ENCODE peak calls at places on chromosome 3, in seven cellular contexts. D is ovary, W is psoas muscle, T is foreskin fibroblast, G is pancreas, R is Calu3, E is HFFc6. L is an unnamed sample.

GRCh38 chr3:64748244-64748894 is 60.6 kb upstream of the ADAMTS9 start:
- DNase-seq in D (no peak), W (no peak), T (no peak), G (no peak), R (no peak), E (no peak), L (no peak)

GRCh38 chr3:184368804-184369183 is 7.3 kb downstream of the POLR2H start:
- DNase-seq in D (no peak), W (no peak), T (peak), G (no peak), R (no peak), E (peak), L (no peak)

GRCh38 chr3:128452120-128452519 is 14.6 kb downstream of the DNAJB8 start:
- DNase-seq in D (no peak), W (no peak), T (no peak), G (no peak), R (no peak), E (no peak), L (no peak)

GRCh38 chr3:187941848-187942194 is 196.6 kb upstream of the BCL6 start:
- DNase-seq in D (no peak), W (no peak), T (no peak), G (no peak), R (no peak), E (no peak), L (no peak)

GRCh38 chr3:56356820-56357219 is 111.4 kb downstream of the ERC2 start:
- DNase-seq in D (no peak), W (no peak), T (no peak), G (no peak), R (no peak), E (no peak), L (no peak)

GRCh38 chr3:17994167-17994566 is 251.7 kb upstream of the TBC1D5 start:
- DNase-seq in D (no peak), W (no peak), T (no peak), G (no peak), R (no peak), E (no peak), L (no peak)

GRCh38 chr3:23608650-23609049 is 197.1 kb upstream of the UBE2E1 start:
- DNase-seq in D (no peak), W (no peak), T (no peak), G (no peak), R (no peak), E (no peak), L (no peak)

GRCh38 chr3:183975981-183976662 is 41.6 kb downstream of the ABCC5 start:
- DNase-seq in D (no peak), W (no peak), T (peak), G (no peak), R (no peak), E (no peak), L (no peak)

GRCh38 chr3:197501496-197501878 is 54.3 kb downstream of the BDH1 start:
- DNase-seq in D (no peak), W (no peak), T (no peak), G (no peak), R (no peak), E (no peak), L (no peak)

GRCh38 chr3:31431322-31431721 is 101.4 kb upstream of the STT3B start:
- DNase-seq in D (no peak), W (no peak), T (no peak), G (no peak), R (no peak), E (no peak), L (no peak)

GRCh38 chr3:70431906-70432305 is 119.5 kb upstream of the MDFIC2 start:
- DNase-seq in D (no peak), W (no peak), T (peak), G (no peak), R (no peak), E (no peak), L (no peak)

GRCh38 chr3:31295150-31295765 is 237.5 kb upstream of the STT3B start:
- DNase-seq in D (no peak), W (no peak), T (no peak), G (no peak), R (no peak), E (no peak), L (no peak)

GRCh38 chr3:81823882-81824395 is 62.5 kb upstream of the GBE1 start:
- DNase-seq in D (no peak), W (no peak), T (peak), G (no peak), R (no peak), E (no peak), L (no peak)

GRCh38 chr3:11780341-11780740 is 66.3 kb downstream of the TAMM41 start:
- DNase-seq in D (no peak), W (no peak), T (no peak), G (no peak), R (no peak), E (no peak), L (no peak)

GRCh38 chr3:130533247-130533646 is 16.3 kb downstream of the COL6A6 start:
- DNase-seq in D (no peak), W (no peak), T (no peak), G (no peak), R (no peak), E (no peak), L (no peak)

GRCh38 chr3:41715376-41715775 is 246.5 kb downstream of the ULK4 start:
- DNase-seq in D (no peak), W (no peak), T (no peak), G (no peak), R (no peak), E (no peak), L (no peak)

GRCh38 chr3:183193762-183194701 is 31.5 kb upstream of the LAMP3 start:
- DNase-seq in D (no peak), W (no peak), T (peak), G (no peak), R (no peak), E (no peak), L (no peak)

GRCh38 chr3:123297627-123297899 is 95.8 kb downstream of the SEC22A start:
- DNase-seq in D (no peak), W (no peak), T (no peak), G (no peak), R (no peak), E (no peak), L (no peak)
- TF ChIP-seq CTCF in D (no peak), W (no peak), T (no peak), G (no peak), R (no peak), E (peak), L (no peak)

DNA sequence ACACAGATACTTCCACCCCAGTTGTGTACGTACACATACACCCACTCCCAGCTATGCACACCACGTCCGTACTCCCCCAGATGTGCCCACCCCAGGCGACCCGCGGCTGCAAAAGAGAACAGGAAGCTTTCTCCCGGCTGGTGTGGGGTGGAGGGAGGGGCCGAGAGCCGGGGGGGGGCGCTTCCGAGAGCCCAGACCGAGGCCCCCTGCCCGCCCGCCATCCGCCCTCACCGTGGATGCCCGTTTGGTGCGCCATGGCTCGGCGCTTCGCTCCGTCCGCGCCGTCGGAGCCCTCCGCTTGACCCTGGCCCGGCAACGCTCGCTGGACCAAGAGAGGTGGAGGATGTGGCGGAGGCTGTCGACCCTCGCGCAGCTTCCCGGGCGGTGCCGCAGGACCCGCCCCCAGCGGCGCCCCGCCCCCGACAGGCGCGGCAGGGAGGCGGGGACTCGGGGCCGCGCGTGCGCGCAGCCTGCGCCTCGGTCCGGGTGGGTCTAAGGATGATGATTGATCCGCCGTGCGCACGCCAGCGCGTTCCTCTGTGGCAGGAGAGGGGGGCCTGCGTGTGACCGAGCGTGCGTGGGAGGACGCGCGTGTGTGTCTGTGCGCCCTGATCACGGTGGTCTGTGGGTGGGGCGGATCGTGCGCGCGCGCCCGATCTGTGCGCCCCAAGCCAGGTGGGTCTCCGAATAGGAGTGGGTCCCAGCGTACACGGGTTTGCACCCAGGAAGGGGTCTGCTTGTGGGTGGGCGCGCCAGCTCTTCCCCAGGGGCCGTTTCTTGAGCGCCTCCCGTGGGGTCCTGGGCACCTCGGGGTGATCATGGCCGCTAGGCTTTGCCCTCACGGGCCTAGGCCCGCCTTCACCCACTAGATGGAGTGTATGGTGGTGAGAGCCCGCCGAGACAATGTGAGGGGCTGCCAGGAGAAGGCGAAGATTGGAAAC is at the start of gene TWF2:
- DNase-seq in D (peak), W (peak), T (peak), G (peak), R (peak), E (peak), L (no peak)
- TF ChIP-seq CTCF in D (peak), W (peak), T (peak), G (no peak), R (no peak), E (peak), L (peak)

GRCh38 chr3:126993436-126993835 is 10.5 kb downstream of the PLXNA1 start:
- DNase-seq in D (no peak), W (no peak), T (no peak), G (no peak), R (no peak), E (no peak), L (no peak)
- TF ChIP-seq CTCF in D (no peak), W (no peak), T (no peak), G (no peak), R (no peak), E (no peak), L (no peak)

GRCh38 chr3:141302364-141303141 is 65.8 kb upstream of the ZBTB38 start:
- DNase-seq in D (peak), W (no peak), T (peak), G (no peak), R (no peak), E (peak), L (peak)
- TF ChIP-seq CTCF in D (no peak), W (no peak), T (peak), G (no peak), R (no peak), E (peak), L (peak)

DNA sequence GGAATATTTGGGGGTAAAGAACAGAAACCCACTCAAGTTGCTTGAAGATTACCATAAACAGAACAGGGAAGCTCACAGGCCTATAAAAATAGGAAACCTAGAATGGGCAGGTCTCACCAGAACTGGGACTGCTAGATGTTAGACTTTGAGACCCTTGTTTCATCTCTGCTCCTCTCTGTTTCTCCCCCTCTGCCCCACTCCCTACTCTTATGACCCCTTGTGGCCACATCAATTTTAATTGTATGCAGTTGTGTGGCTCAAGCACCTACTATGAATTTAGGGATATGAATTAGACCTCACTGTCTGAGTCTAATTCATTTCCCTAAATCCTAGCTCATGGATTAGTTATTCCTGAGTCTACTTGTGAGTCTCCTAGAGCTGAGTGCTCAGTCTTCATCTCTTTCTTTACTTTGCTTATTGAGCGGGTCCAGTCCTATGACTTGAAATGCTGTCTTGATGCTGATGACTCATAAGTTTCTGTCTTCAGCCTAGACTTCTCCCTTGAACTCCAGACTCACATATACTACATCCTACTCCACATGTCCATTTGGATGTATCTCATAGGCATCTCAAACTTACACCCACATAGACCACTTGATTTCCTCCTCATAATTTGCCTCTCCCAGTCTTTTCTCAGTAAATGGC is 78.7 kb downstream of the ITPR1 start:
- DNase-seq in D (no peak), W (no peak), T (no peak), G (no peak), R (no peak), E (no peak), L (no peak)
- TF ChIP-seq CTCF in D (no peak), W (peak), T (no peak), G (no peak), R (no peak), E (peak), L (no peak)

L was measured in AG09319.